ENCODE peak calls at places on chromosomes 7 and 10, in nine cellular contexts. One of them, this sample, is unnamed.

GRCh38 chr10:119233821-119234220 is 26.4 kb downstream of the GRK5 start:
- DNase-seq in NCI-H187 treated with DMSO at 0.1 percent for 48 hours: no peak
- DNase-seq in lung microvascular endothelial cell: peak
- DNase-seq in stimulated activated CD4-positive, alpha-beta T cell treated with anti-CD3 and anti-CD28 coated beads, Interleukin-1b, Interleukin-23, amount 100 ng/mL, for 24 hours: no peak
- DNase-seq in stimulated activated naive B cell treated with anti-CD40 and anti-IgM and Interleukin-4, amounts not matched to agents 10 μg/mL and 1 μg/mL and 100 μg/mL, for 72 hours: no peak
- DNase-seq in EH: peak
- DNase-seq in activated naive CD4-positive, alpha-beta T cell treated with anti-CD3 and anti-CD28 coated beads, Interleukin-2, amount 10 ng/mL, durations not matched to agents 7 days and 5 days: no peak
- DNase-seq in fibroblast of the conjunctiva: no peak
- DNase-seq in T-helper 17 cell: no peak
- DNase-seq in this sample: no peak

GRCh38 chr7:37945336-37945735 is 24.9 kb downstream of the EPDR1 start:
- DNase-seq in activated naive CD4-positive, alpha-beta T cell treated with anti-CD3 and anti-CD28 coated beads, Interleukin-2, amount 10 ng/mL, durations not matched to agents 7 days and 5 days: no peak
- DNase-seq in NCI-H187 treated with DMSO at 0.1 percent for 48 hours: no peak
- DNase-seq in stimulated activated CD4-positive, alpha-beta T cell treated with anti-CD3 and anti-CD28 coated beads, Interleukin-1b, Interleukin-23, amount 100 ng/mL, for 24 hours: no peak
- DNase-seq in EH: no peak
- DNase-seq in T-helper 17 cell: no peak
- DNase-seq in lung microvascular endothelial cell: no peak
- DNase-seq in stimulated activated naive B cell treated with anti-CD40 and anti-IgM and Interleukin-4, amounts not matched to agents 10 μg/mL and 1 μg/mL and 100 μg/mL, for 72 hours: no peak
- DNase-seq in fibroblast of the conjunctiva: peak
- DNase-seq in this sample: no peak

GRCh38 chr10:119595715-119596515 is 849 bp downstream of the TIAL1 start:
- DNase-seq in NCI-H187 treated with DMSO at 0.1 percent for 48 hours: no peak
- DNase-seq in T-helper 17 cell: peak
- DNase-seq in stimulated activated naive B cell treated with anti-CD40 and anti-IgM and Interleukin-4, amounts not matched to agents 10 μg/mL and 1 μg/mL and 100 μg/mL, for 72 hours: peak
- DNase-seq in EH: peak
- DNase-seq in lung microvascular endothelial cell: peak
- DNase-seq in stimulated activated CD4-positive, alpha-beta T cell treated with anti-CD3 and anti-CD28 coated beads, Interleukin-1b, Interleukin-23, amount 100 ng/mL, for 24 hours: peak
- DNase-seq in activated naive CD4-positive, alpha-beta T cell treated with anti-CD3 and anti-CD28 coated beads, Interleukin-2, amount 10 ng/mL, durations not matched to agents 7 days and 5 days: peak
- DNase-seq in fibroblast of the conjunctiva: no peak
- DNase-seq in this sample: peak

GRCh38 chr10:58856508-58857240 is 319.8 kb upstream of the PHYHIPL start:
- DNase-seq in stimulated activated naive B cell treated with anti-CD40 and anti-IgM and Interleukin-4, amounts not matched to agents 10 μg/mL and 1 μg/mL and 100 μg/mL, for 72 hours: no peak
- DNase-seq in activated naive CD4-positive, alpha-beta T cell treated with anti-CD3 and anti-CD28 coated beads, Interleukin-2, amount 10 ng/mL, durations not matched to agents 7 days and 5 days: no peak
- DNase-seq in fibroblast of the conjunctiva: peak
- DNase-seq in NCI-H187 treated with DMSO at 0.1 percent for 48 hours: no peak
- DNase-seq in EH: peak
- DNase-seq in T-helper 17 cell: no peak
- DNase-seq in lung microvascular endothelial cell: peak
- DNase-seq in stimulated activated CD4-positive, alpha-beta T cell treated with anti-CD3 and anti-CD28 coated beads, Interleukin-1b, Interleukin-23, amount 100 ng/mL, for 24 hours: no peak
- DNase-seq in this sample: no peak

GRCh38 chr10:104085801-104086400 is at the start of gene COL17A1:
- DNase-seq in T-helper 17 cell: no peak
- DNase-seq in lung microvascular endothelial cell: no peak
- DNase-seq in stimulated activated naive B cell treated with anti-CD40 and anti-IgM and Interleukin-4, amounts not matched to agents 10 μg/mL and 1 μg/mL and 100 μg/mL, for 72 hours: no peak
- DNase-seq in stimulated activated CD4-positive, alpha-beta T cell treated with anti-CD3 and anti-CD28 coated beads, Interleukin-1b, Interleukin-23, amount 100 ng/mL, for 24 hours: no peak
- DNase-seq in activated naive CD4-positive, alpha-beta T cell treated with anti-CD3 and anti-CD28 coated beads, Interleukin-2, amount 10 ng/mL, durations not matched to agents 7 days and 5 days: no peak
- DNase-seq in NCI-H187 treated with DMSO at 0.1 percent for 48 hours: no peak
- DNase-seq in fibroblast of the conjunctiva: no peak
- DNase-seq in EH: no peak
- DNase-seq in this sample: no peak

GRCh38 chr10:115022754-115023153 is 70.4 kb upstream of the ATRNL1 start:
- DNase-seq in stimulated activated naive B cell treated with anti-CD40 and anti-IgM and Interleukin-4, amounts not matched to agents 10 μg/mL and 1 μg/mL and 100 μg/mL, for 72 hours: no peak
- DNase-seq in NCI-H187 treated with DMSO at 0.1 percent for 48 hours: no peak
- DNase-seq in stimulated activated CD4-positive, alpha-beta T cell treated with anti-CD3 and anti-CD28 coated beads, Interleukin-1b, Interleukin-23, amount 100 ng/mL, for 24 hours: no peak
- DNase-seq in T-helper 17 cell: no peak
- DNase-seq in lung microvascular endothelial cell: no peak
- DNase-seq in fibroblast of the conjunctiva: no peak
- DNase-seq in activated naive CD4-positive, alpha-beta T cell treated with anti-CD3 and anti-CD28 coated beads, Interleukin-2, amount 10 ng/mL, durations not matched to agents 7 days and 5 days: no peak
- DNase-seq in EH: no peak
- DNase-seq in this sample: no peak

GRCh38 chr10:87608756-87609155 is 50.9 kb upstream of the PAPSS2 start:
- DNase-seq in fibroblast of the conjunctiva: no peak
- DNase-seq in EH: peak
- DNase-seq in stimulated activated CD4-positive, alpha-beta T cell treated with anti-CD3 and anti-CD28 coated beads, Interleukin-1b, Interleukin-23, amount 100 ng/mL, for 24 hours: no peak
- DNase-seq in T-helper 17 cell: no peak
- DNase-seq in activated naive CD4-positive, alpha-beta T cell treated with anti-CD3 and anti-CD28 coated beads, Interleukin-2, amount 10 ng/mL, durations not matched to agents 7 days and 5 days: no peak
- DNase-seq in lung microvascular endothelial cell: no peak
- DNase-seq in stimulated activated naive B cell treated with anti-CD40 and anti-IgM and Interleukin-4, amounts not matched to agents 10 μg/mL and 1 μg/mL and 100 μg/mL, for 72 hours: no peak
- DNase-seq in NCI-H187 treated with DMSO at 0.1 percent for 48 hours: no peak
- DNase-seq in this sample: no peak

GRCh38 chr10:125023862-125024495 is 82.1 kb downstream of the ZRANB1 start:
- DNase-seq in EH: no peak
- DNase-seq in lung microvascular endothelial cell: peak
- DNase-seq in stimulated activated CD4-positive, alpha-beta T cell treated with anti-CD3 and anti-CD28 coated beads, Interleukin-1b, Interleukin-23, amount 100 ng/mL, for 24 hours: no peak
- DNase-seq in fibroblast of the conjunctiva: no peak
- DNase-seq in T-helper 17 cell: no peak
- DNase-seq in stimulated activated naive B cell treated with anti-CD40 and anti-IgM and Interleukin-4, amounts not matched to agents 10 μg/mL and 1 μg/mL and 100 μg/mL, for 72 hours: no peak
- DNase-seq in NCI-H187 treated with DMSO at 0.1 percent for 48 hours: peak
- DNase-seq in activated naive CD4-positive, alpha-beta T cell treated with anti-CD3 and anti-CD28 coated beads, Interleukin-2, amount 10 ng/mL, durations not matched to agents 7 days and 5 days: no peak
- DNase-seq in this sample: no peak

GRCh38 chr7:47470567-47471357 is 111.1 kb downstream of the TNS3 start:
- DNase-seq in lung microvascular endothelial cell: no peak
- DNase-seq in activated naive CD4-positive, alpha-beta T cell treated with anti-CD3 and anti-CD28 coated beads, Interleukin-2, amount 10 ng/mL, durations not matched to agents 7 days and 5 days: no peak
- DNase-seq in NCI-H187 treated with DMSO at 0.1 percent for 48 hours: no peak
- DNase-seq in stimulated activated CD4-positive, alpha-beta T cell treated with anti-CD3 and anti-CD28 coated beads, Interleukin-1b, Interleukin-23, amount 100 ng/mL, for 24 hours: no peak
- DNase-seq in T-helper 17 cell: no peak
- DNase-seq in fibroblast of the conjunctiva: no peak
- DNase-seq in EH: no peak
- DNase-seq in stimulated activated naive B cell treated with anti-CD40 and anti-IgM and Interleukin-4, amounts not matched to agents 10 μg/mL and 1 μg/mL and 100 μg/mL, for 72 hours: no peak
- DNase-seq in this sample: no peak

GRCh38 chr7:1407883-1408282 is 51.4 kb downstream of the MICALL2 start:
- DNase-seq in T-helper 17 cell: no peak
- DNase-seq in stimulated activated naive B cell treated with anti-CD40 and anti-IgM and Interleukin-4, amounts not matched to agents 10 μg/mL and 1 μg/mL and 100 μg/mL, for 72 hours: no peak
- DNase-seq in activated naive CD4-positive, alpha-beta T cell treated with anti-CD3 and anti-CD28 coated beads, Interleukin-2, amount 10 ng/mL, durations not matched to agents 7 days and 5 days: no peak
- DNase-seq in stimulated activated CD4-positive, alpha-beta T cell treated with anti-CD3 and anti-CD28 coated beads, Interleukin-1b, Interleukin-23, amount 100 ng/mL, for 24 hours: no peak
- DNase-seq in fibroblast of the conjunctiva: no peak
- DNase-seq in NCI-H187 treated with DMSO at 0.1 percent for 48 hours: no peak
- DNase-seq in EH: no peak
- DNase-seq in lung microvascular endothelial cell: no peak
- DNase-seq in this sample: no peak

GRCh38 chr10:132434405-132435005 is 37.5 kb downstream of the PWWP2B start:
- DNase-seq in lung microvascular endothelial cell: peak
- DNase-seq in activated naive CD4-positive, alpha-beta T cell treated with anti-CD3 and anti-CD28 coated beads, Interleukin-2, amount 10 ng/mL, durations not matched to agents 7 days and 5 days: peak
- DNase-seq in stimulated activated CD4-positive, alpha-beta T cell treated with anti-CD3 and anti-CD28 coated beads, Interleukin-1b, Interleukin-23, amount 100 ng/mL, for 24 hours: peak
- DNase-seq in EH: no peak
- DNase-seq in fibroblast of the conjunctiva: no peak
- DNase-seq in NCI-H187 treated with DMSO at 0.1 percent for 48 hours: no peak
- DNase-seq in T-helper 17 cell: no peak
- DNase-seq in stimulated activated naive B cell treated with anti-CD40 and anti-IgM and Interleukin-4, amounts not matched to agents 10 μg/mL and 1 μg/mL and 100 μg/mL, for 72 hours: no peak
- DNase-seq in this sample: no peak

GRCh38 chr10:15210521-15210920 is 42.0 kb upstream of the NMT2 start:
- DNase-seq in NCI-H187 treated with DMSO at 0.1 percent for 48 hours: no peak
- DNase-seq in activated naive CD4-positive, alpha-beta T cell treated with anti-CD3 and anti-CD28 coated beads, Interleukin-2, amount 10 ng/mL, durations not matched to agents 7 days and 5 days: no peak
- DNase-seq in T-helper 17 cell: no peak
- DNase-seq in stimulated activated naive B cell treated with anti-CD40 and anti-IgM and Interleukin-4, amounts not matched to agents 10 μg/mL and 1 μg/mL and 100 μg/mL, for 72 hours: no peak
- DNase-seq in stimulated activated CD4-positive, alpha-beta T cell treated with anti-CD3 and anti-CD28 coated beads, Interleukin-1b, Interleukin-23, amount 100 ng/mL, for 24 hours: no peak
- DNase-seq in EH: no peak
- DNase-seq in lung microvascular endothelial cell: no peak
- DNase-seq in fibroblast of the conjunctiva: no peak
- DNase-seq in this sample: no peak

GRCh38 chr10:110357252-110357780 is 52.6 kb upstream of the SMNDC1 start:
- DNase-seq in lung microvascular endothelial cell: peak
- DNase-seq in EH: peak
- DNase-seq in stimulated activated naive B cell treated with anti-CD40 and anti-IgM and Interleukin-4, amounts not matched to agents 10 μg/mL and 1 μg/mL and 100 μg/mL, for 72 hours: peak
- DNase-seq in NCI-H187 treated with DMSO at 0.1 percent for 48 hours: no peak
- DNase-seq in activated naive CD4-positive, alpha-beta T cell treated with anti-CD3 and anti-CD28 coated beads, Interleukin-2, amount 10 ng/mL, durations not matched to agents 7 days and 5 days: peak
- DNase-seq in stimulated activated CD4-positive, alpha-beta T cell treated with anti-CD3 and anti-CD28 coated beads, Interleukin-1b, Interleukin-23, amount 100 ng/mL, for 24 hours: peak
- DNase-seq in fibroblast of the conjunctiva: peak
- DNase-seq in T-helper 17 cell: peak
- DNase-seq in this sample: no peak

GRCh38 chr7:54242776-54243175 is 299.4 kb upstream of the VSTM2A start:
- DNase-seq in fibroblast of the conjunctiva: no peak
- DNase-seq in EH: no peak
- DNase-seq in NCI-H187 treated with DMSO at 0.1 percent for 48 hours: no peak
- DNase-seq in T-helper 17 cell: no peak
- DNase-seq in stimulated activated CD4-positive, alpha-beta T cell treated with anti-CD3 and anti-CD28 coated beads, Interleukin-1b, Interleukin-23, amount 100 ng/mL, for 24 hours: no peak
- DNase-seq in lung microvascular endothelial cell: no peak
- DNase-seq in stimulated activated naive B cell treated with anti-CD40 and anti-IgM and Interleukin-4, amounts not matched to agents 10 μg/mL and 1 μg/mL and 100 μg/mL, for 72 hours: no peak
- DNase-seq in activated naive CD4-positive, alpha-beta T cell treated with anti-CD3 and anti-CD28 coated beads, Interleukin-2, amount 10 ng/mL, durations not matched to agents 7 days and 5 days: no peak
- DNase-seq in this sample: no peak

GRCh38 chr7:131327049-131327625 is 539 bp upstream of the MKLN1 start:
- DNase-seq in fibroblast of the conjunctiva: peak
- DNase-seq in stimulated activated CD4-positive, alpha-beta T cell treated with anti-CD3 and anti-CD28 coated beads, Interleukin-1b, Interleukin-23, amount 100 ng/mL, for 24 hours: no peak
- DNase-seq in NCI-H187 treated with DMSO at 0.1 percent for 48 hours: no peak
- DNase-seq in stimulated activated naive B cell treated with anti-CD40 and anti-IgM and Interleukin-4, amounts not matched to agents 10 μg/mL and 1 μg/mL and 100 μg/mL, for 72 hours: no peak
- DNase-seq in activated naive CD4-positive, alpha-beta T cell treated with anti-CD3 and anti-CD28 coated beads, Interleukin-2, amount 10 ng/mL, durations not matched to agents 7 days and 5 days: peak
- DNase-seq in EH: peak
- DNase-seq in lung microvascular endothelial cell: peak
- DNase-seq in T-helper 17 cell: peak
- DNase-seq in this sample: peak

GRCh38 chr10:87931836-87932230 is 68.4 kb downstream of the PTEN start:
- DNase-seq in lung microvascular endothelial cell: peak
- DNase-seq in stimulated activated CD4-positive, alpha-beta T cell treated with anti-CD3 and anti-CD28 coated beads, Interleukin-1b, Interleukin-23, amount 100 ng/mL, for 24 hours: no peak
- DNase-seq in stimulated activated naive B cell treated with anti-CD40 and anti-IgM and Interleukin-4, amounts not matched to agents 10 μg/mL and 1 μg/mL and 100 μg/mL, for 72 hours: no peak
- DNase-seq in NCI-H187 treated with DMSO at 0.1 percent for 48 hours: no peak
- DNase-seq in activated naive CD4-positive, alpha-beta T cell treated with anti-CD3 and anti-CD28 coated beads, Interleukin-2, amount 10 ng/mL, durations not matched to agents 7 days and 5 days: no peak
- DNase-seq in EH: peak
- DNase-seq in fibroblast of the conjunctiva: no peak
- DNase-seq in T-helper 17 cell: no peak
- DNase-seq in this sample: no peak

GRCh38 chr10:88919041-88919440 is 33.5 kb downstream of the ACTA2 start:
- DNase-seq in fibroblast of the conjunctiva: no peak
- DNase-seq in stimulated activated naive B cell treated with anti-CD40 and anti-IgM and Interleukin-4, amounts not matched to agents 10 μg/mL and 1 μg/mL and 100 μg/mL, for 72 hours: no peak
- DNase-seq in NCI-H187 treated with DMSO at 0.1 percent for 48 hours: no peak
- DNase-seq in lung microvascular endothelial cell: no peak
- DNase-seq in activated naive CD4-positive, alpha-beta T cell treated with anti-CD3 and anti-CD28 coated beads, Interleukin-2, amount 10 ng/mL, durations not matched to agents 7 days and 5 days: no peak
- DNase-seq in EH: peak
- DNase-seq in T-helper 17 cell: no peak
- DNase-seq in stimulated activated CD4-positive, alpha-beta T cell treated with anti-CD3 and anti-CD28 coated beads, Interleukin-1b, Interleukin-23, amount 100 ng/mL, for 24 hours: no peak
- DNase-seq in this sample: no peak

GRCh38 chr7:87226495-87226894 is 7.0 kb upstream of the TMEM243 start:
- DNase-seq in T-helper 17 cell: no peak
- DNase-seq in stimulated activated CD4-positive, alpha-beta T cell treated with anti-CD3 and anti-CD28 coated beads, Interleukin-1b, Interleukin-23, amount 100 ng/mL, for 24 hours: no peak
- DNase-seq in activated naive CD4-positive, alpha-beta T cell treated with anti-CD3 and anti-CD28 coated beads, Interleukin-2, amount 10 ng/mL, durations not matched to agents 7 days and 5 days: no peak
- DNase-seq in fibroblast of the conjunctiva: no peak
- DNase-seq in stimulated activated naive B cell treated with anti-CD40 and anti-IgM and Interleukin-4, amounts not matched to agents 10 μg/mL and 1 μg/mL and 100 μg/mL, for 72 hours: no peak
- DNase-seq in EH: no peak
- DNase-seq in NCI-H187 treated with DMSO at 0.1 percent for 48 hours: no peak
- DNase-seq in lung microvascular endothelial cell: no peak
- DNase-seq in this sample: no peak

GRCh38 chr7:1842321-1843221 is 172.5 kb downstream of the ELFN1 start:
- DNase-seq in EH: peak
- DNase-seq in stimulated activated naive B cell treated with anti-CD40 and anti-IgM and Interleukin-4, amounts not matched to agents 10 μg/mL and 1 μg/mL and 100 μg/mL, for 72 hours: no peak
- DNase-seq in T-helper 17 cell: no peak
- DNase-seq in NCI-H187 treated with DMSO at 0.1 percent for 48 hours: no peak
- DNase-seq in fibroblast of the conjunctiva: no peak
- DNase-seq in stimulated activated CD4-positive, alpha-beta T cell treated with anti-CD3 and anti-CD28 coated beads, Interleukin-1b, Interleukin-23, amount 100 ng/mL, for 24 hours: no peak
- DNase-seq in activated naive CD4-positive, alpha-beta T cell treated with anti-CD3 and anti-CD28 coated beads, Interleukin-2, amount 10 ng/mL, durations not matched to agents 7 days and 5 days: peak
- DNase-seq in lung microvascular endothelial cell: no peak
- DNase-seq in this sample: no peak

GRCh38 chr7:7996568-7996967 is 28.0 kb downstream of the GLCCI1 start:
- DNase-seq in T-helper 17 cell: no peak
- DNase-seq in fibroblast of the conjunctiva: no peak
- DNase-seq in activated naive CD4-positive, alpha-beta T cell treated with anti-CD3 and anti-CD28 coated beads, Interleukin-2, amount 10 ng/mL, durations not matched to agents 7 days and 5 days: no peak
- DNase-seq in EH: peak
- DNase-seq in stimulated activated naive B cell treated with anti-CD40 and anti-IgM and Interleukin-4, amounts not matched to agents 10 μg/mL and 1 μg/mL and 100 μg/mL, for 72 hours: no peak
- DNase-seq in NCI-H187 treated with DMSO at 0.1 percent for 48 hours: no peak
- DNase-seq in stimulated activated CD4-positive, alpha-beta T cell treated with anti-CD3 and anti-CD28 coated beads, Interleukin-1b, Interleukin-23, amount 100 ng/mL, for 24 hours: no peak
- DNase-seq in lung microvascular endothelial cell: no peak
- DNase-seq in this sample: no peak

GRCh38 chr10:110962443-110962842 is 43.0 kb downstream of the SHOC2 start:
- DNase-seq in activated naive CD4-positive, alpha-beta T cell treated with anti-CD3 and anti-CD28 coated beads, Interleukin-2, amount 10 ng/mL, durations not matched to agents 7 days and 5 days: no peak
- DNase-seq in lung microvascular endothelial cell: no peak
- DNase-seq in EH: no peak
- DNase-seq in stimulated activated naive B cell treated with anti-CD40 and anti-IgM and Interleukin-4, amounts not matched to agents 10 μg/mL and 1 μg/mL and 100 μg/mL, for 72 hours: no peak
- DNase-seq in fibroblast of the conjunctiva: no peak
- DNase-seq in stimulated activated CD4-positive, alpha-beta T cell treated with anti-CD3 and anti-CD28 coated beads, Interleukin-1b, Interleukin-23, amount 100 ng/mL, for 24 hours: no peak
- DNase-seq in T-helper 17 cell: no peak
- DNase-seq in NCI-H187 treated with DMSO at 0.1 percent for 48 hours: no peak
- DNase-seq in this sample: no peak

GRCh38 chr7:76347710-76348109 is 11.1 kb downstream of the YWHAG start:
- DNase-seq in NCI-H187 treated with DMSO at 0.1 percent for 48 hours: no peak
- DNase-seq in stimulated activated naive B cell treated with anti-CD40 and anti-IgM and Interleukin-4, amounts not matched to agents 10 μg/mL and 1 μg/mL and 100 μg/mL, for 72 hours: no peak
- DNase-seq in stimulated activated CD4-positive, alpha-beta T cell treated with anti-CD3 and anti-CD28 coated beads, Interleukin-1b, Interleukin-23, amount 100 ng/mL, for 24 hours: no peak
- DNase-seq in lung microvascular endothelial cell: no peak
- DNase-seq in activated naive CD4-positive, alpha-beta T cell treated with anti-CD3 and anti-CD28 coated beads, Interleukin-2, amount 10 ng/mL, durations not matched to agents 7 days and 5 days: no peak
- DNase-seq in fibroblast of the conjunctiva: no peak
- DNase-seq in T-helper 17 cell: no peak
- DNase-seq in EH: no peak
- DNase-seq in this sample: no peak

GRCh38 chr7:36131026-36131425 is 22.0 kb upstream of the EEPD1 start:
- DNase-seq in fibroblast of the conjunctiva: no peak
- DNase-seq in lung microvascular endothelial cell: peak
- DNase-seq in activated naive CD4-positive, alpha-beta T cell treated with anti-CD3 and anti-CD28 coated beads, Interleukin-2, amount 10 ng/mL, durations not matched to agents 7 days and 5 days: no peak
- DNase-seq in NCI-H187 treated with DMSO at 0.1 percent for 48 hours: no peak
- DNase-seq in EH: no peak
- DNase-seq in T-helper 17 cell: no peak
- DNase-seq in stimulated activated CD4-positive, alpha-beta T cell treated with anti-CD3 and anti-CD28 coated beads, Interleukin-1b, Interleukin-23, amount 100 ng/mL, for 24 hours: no peak
- DNase-seq in stimulated activated naive B cell treated with anti-CD40 and anti-IgM and Interleukin-4, amounts not matched to agents 10 μg/mL and 1 μg/mL and 100 μg/mL, for 72 hours: no peak
- DNase-seq in this sample: no peak

GRCh38 chr10:43350139-43350538 is 21.3 kb upstream of the FXYD4 start:
- DNase-seq in NCI-H187 treated with DMSO at 0.1 percent for 48 hours: no peak
- DNase-seq in stimulated activated naive B cell treated with anti-CD40 and anti-IgM and Interleukin-4, amounts not matched to agents 10 μg/mL and 1 μg/mL and 100 μg/mL, for 72 hours: no peak
- DNase-seq in activated naive CD4-positive, alpha-beta T cell treated with anti-CD3 and anti-CD28 coated beads, Interleukin-2, amount 10 ng/mL, durations not matched to agents 7 days and 5 days: no peak
- DNase-seq in T-helper 17 cell: no peak
- DNase-seq in fibroblast of the conjunctiva: no peak
- DNase-seq in EH: no peak
- DNase-seq in stimulated activated CD4-positive, alpha-beta T cell treated with anti-CD3 and anti-CD28 coated beads, Interleukin-1b, Interleukin-23, amount 100 ng/mL, for 24 hours: no peak
- DNase-seq in lung microvascular endothelial cell: no peak
- DNase-seq in this sample: no peak

GRCh38 chr7:15737586-15737985 is 51.1 kb upstream of the MEOX2 start:
- DNase-seq in stimulated activated naive B cell treated with anti-CD40 and anti-IgM and Interleukin-4, amounts not matched to agents 10 μg/mL and 1 μg/mL and 100 μg/mL, for 72 hours: no peak
- DNase-seq in EH: no peak
- DNase-seq in fibroblast of the conjunctiva: no peak
- DNase-seq in NCI-H187 treated with DMSO at 0.1 percent for 48 hours: no peak
- DNase-seq in lung microvascular endothelial cell: peak
- DNase-seq in T-helper 17 cell: no peak
- DNase-seq in stimulated activated CD4-positive, alpha-beta T cell treated with anti-CD3 and anti-CD28 coated beads, Interleukin-1b, Interleukin-23, amount 100 ng/mL, for 24 hours: no peak
- DNase-seq in activated naive CD4-positive, alpha-beta T cell treated with anti-CD3 and anti-CD28 coated beads, Interleukin-2, amount 10 ng/mL, durations not matched to agents 7 days and 5 days: no peak
- DNase-seq in this sample: no peak

GRCh38 chr7:114418117-114418516 is 3.5 kb downstream of the FOXP2 start:
- DNase-seq in fibroblast of the conjunctiva: no peak
- DNase-seq in stimulated activated CD4-positive, alpha-beta T cell treated with anti-CD3 and anti-CD28 coated beads, Interleukin-1b, Interleukin-23, amount 100 ng/mL, for 24 hours: no peak
- DNase-seq in EH: no peak
- DNase-seq in activated naive CD4-positive, alpha-beta T cell treated with anti-CD3 and anti-CD28 coated beads, Interleukin-2, amount 10 ng/mL, durations not matched to agents 7 days and 5 days: no peak
- DNase-seq in NCI-H187 treated with DMSO at 0.1 percent for 48 hours: no peak
- DNase-seq in lung microvascular endothelial cell: no peak
- DNase-seq in stimulated activated naive B cell treated with anti-CD40 and anti-IgM and Interleukin-4, amounts not matched to agents 10 μg/mL and 1 μg/mL and 100 μg/mL, for 72 hours: no peak
- DNase-seq in T-helper 17 cell: no peak
- DNase-seq in this sample: no peak

GRCh38 chr10:33321516-33321915 is 13.0 kb downstream of the NRP1 start:
- DNase-seq in NCI-H187 treated with DMSO at 0.1 percent for 48 hours: no peak
- DNase-seq in fibroblast of the conjunctiva: peak
- DNase-seq in stimulated activated CD4-positive, alpha-beta T cell treated with anti-CD3 and anti-CD28 coated beads, Interleukin-1b, Interleukin-23, amount 100 ng/mL, for 24 hours: no peak
- DNase-seq in stimulated activated naive B cell treated with anti-CD40 and anti-IgM and Interleukin-4, amounts not matched to agents 10 μg/mL and 1 μg/mL and 100 μg/mL, for 72 hours: no peak
- DNase-seq in lung microvascular endothelial cell: no peak
- DNase-seq in EH: no peak
- DNase-seq in activated naive CD4-positive, alpha-beta T cell treated with anti-CD3 and anti-CD28 coated beads, Interleukin-2, amount 10 ng/mL, durations not matched to agents 7 days and 5 days: no peak
- DNase-seq in T-helper 17 cell: no peak
- DNase-seq in this sample: no peak

GRCh38 chr10:36880898-36881297 is 244.5 kb upstream of the ANKRD30A start:
- DNase-seq in EH: peak
- DNase-seq in NCI-H187 treated with DMSO at 0.1 percent for 48 hours: no peak
- DNase-seq in lung microvascular endothelial cell: peak
- DNase-seq in stimulated activated naive B cell treated with anti-CD40 and anti-IgM and Interleukin-4, amounts not matched to agents 10 μg/mL and 1 μg/mL and 100 μg/mL, for 72 hours: no peak
- DNase-seq in T-helper 17 cell: no peak
- DNase-seq in fibroblast of the conjunctiva: peak
- DNase-seq in activated naive CD4-positive, alpha-beta T cell treated with anti-CD3 and anti-CD28 coated beads, Interleukin-2, amount 10 ng/mL, durations not matched to agents 7 days and 5 days: no peak
- DNase-seq in stimulated activated CD4-positive, alpha-beta T cell treated with anti-CD3 and anti-CD28 coated beads, Interleukin-1b, Interleukin-23, amount 100 ng/mL, for 24 hours: no peak
- DNase-seq in this sample: no peak

GRCh38 chr10:22631646-22632278 is 82.6 kb downstream of the PIP4K2A start:
- DNase-seq in activated naive CD4-positive, alpha-beta T cell treated with anti-CD3 and anti-CD28 coated beads, Interleukin-2, amount 10 ng/mL, durations not matched to agents 7 days and 5 days: no peak
- DNase-seq in NCI-H187 treated with DMSO at 0.1 percent for 48 hours: no peak
- DNase-seq in fibroblast of the conjunctiva: no peak
- DNase-seq in EH: no peak
- DNase-seq in stimulated activated CD4-positive, alpha-beta T cell treated with anti-CD3 and anti-CD28 coated beads, Interleukin-1b, Interleukin-23, amount 100 ng/mL, for 24 hours: no peak
- DNase-seq in stimulated activated naive B cell treated with anti-CD40 and anti-IgM and Interleukin-4, amounts not matched to agents 10 μg/mL and 1 μg/mL and 100 μg/mL, for 72 hours: no peak
- DNase-seq in lung microvascular endothelial cell: peak
- DNase-seq in T-helper 17 cell: no peak
- DNase-seq in this sample: no peak

GRCh38 chr10:116073025-116073424 is 200.0 kb downstream of the GFRA1 start:
- DNase-seq in lung microvascular endothelial cell: no peak
- DNase-seq in stimulated activated naive B cell treated with anti-CD40 and anti-IgM and Interleukin-4, amounts not matched to agents 10 μg/mL and 1 μg/mL and 100 μg/mL, for 72 hours: no peak
- DNase-seq in fibroblast of the conjunctiva: no peak
- DNase-seq in EH: peak
- DNase-seq in NCI-H187 treated with DMSO at 0.1 percent for 48 hours: peak
- DNase-seq in activated naive CD4-positive, alpha-beta T cell treated with anti-CD3 and anti-CD28 coated beads, Interleukin-2, amount 10 ng/mL, durations not matched to agents 7 days and 5 days: no peak
- DNase-seq in stimulated activated CD4-positive, alpha-beta T cell treated with anti-CD3 and anti-CD28 coated beads, Interleukin-1b, Interleukin-23, amount 100 ng/mL, for 24 hours: no peak
- DNase-seq in T-helper 17 cell: no peak
- DNase-seq in this sample: no peak

GRCh38 chr10:64519427-64519826 is 998.2 kb downstream of the REEP3 start:
- DNase-seq in stimulated activated CD4-positive, alpha-beta T cell treated with anti-CD3 and anti-CD28 coated beads, Interleukin-1b, Interleukin-23, amount 100 ng/mL, for 24 hours: no peak
- DNase-seq in EH: no peak
- DNase-seq in stimulated activated naive B cell treated with anti-CD40 and anti-IgM and Interleukin-4, amounts not matched to agents 10 μg/mL and 1 μg/mL and 100 μg/mL, for 72 hours: no peak
- DNase-seq in lung microvascular endothelial cell: no peak
- DNase-seq in fibroblast of the conjunctiva: no peak
- DNase-seq in activated naive CD4-positive, alpha-beta T cell treated with anti-CD3 and anti-CD28 coated beads, Interleukin-2, amount 10 ng/mL, durations not matched to agents 7 days and 5 days: no peak
- DNase-seq in NCI-H187 treated with DMSO at 0.1 percent for 48 hours: no peak
- DNase-seq in T-helper 17 cell: no peak
- DNase-seq in this sample: no peak